ENCODE peak calls at places on chromosome 7, in eight cellular contexts. A is stimulated activated CD8-positive, alpha-beta memory T cell treated with anti-CD3 and anti-CD28 coated beads, Interleukin-12 subunit alpha, Interleukin-12 subunit beta, amount 100 ng/mL, for 1 hour; X is RPMI7951; W is stimulated activated CD4-positive, alpha-beta T cell treated with anti-CD3 and anti-CD28 coated beads, Interleukin-1b, Interleukin-23, amount 100 ng/mL, for 4 hours; V is substantia nigra; L is ELF-1; O is colonic mucosa; Y is activated T-cell treated with anti-CD3 and anti-CD28 coated beads, Interleukin-2, amount 50 U/mL, for 72 hours. Z is an unnamed sample.

GRCh38 chr7:6121141-6121540 is 90.0 kb downstream of the ANKRD61 start:
- DNase-seq in A (no peak), X (peak), W (no peak), V (no peak), L (no peak), O (no peak), Y (no peak), Z (no peak)

GRCh38 chr7:155803418-155804376 is 8.6 kb downstream of the SHH start:
- DNase-seq in A (no peak), X (no peak), W (no peak), V (no peak), L (peak), O (peak), Y (no peak), Z (peak)

GRCh38 chr7:73876361-73876760 is 15.4 kb downstream of the TMEM270 start:
- DNase-seq in A (no peak), X (no peak), W (no peak), V (no peak), L (no peak), O (no peak), Y (no peak), Z (no peak)

GRCh38 chr7:50262916-50263690 is 41.4 kb upstream of the IKZF1 start:
- DNase-seq in A (no peak), X (no peak), W (no peak), V (no peak), L (no peak), O (no peak), Y (no peak), Z (no peak)

GRCh38 chr7:118863961-118864360 is 639.5 kb downstream of the ANKRD7 start:
- DNase-seq in A (no peak), X (no peak), W (no peak), V (no peak), L (no peak), O (no peak), Y (no peak), Z (no peak)

GRCh38 chr7:143008007-143008901 is 18.7 kb downstream of the OR9A2 start:
- DNase-seq in A (peak), X (peak), W (peak), V (peak), L (peak), O (peak), Y (peak), Z (peak)

GRCh38 chr7:74449809-74450397 is 3.8 kb upstream of the GTF2IRD1 start:
- DNase-seq in A (peak), X (peak), W (peak), V (peak), L (peak), O (peak), Y (peak), Z (peak)

GRCh38 chr7:28360739-28361138 is 51.6 kb upstream of the CREB5 start:
- DNase-seq in A (no peak), X (peak), W (no peak), V (no peak), L (no peak), O (no peak), Y (no peak), Z (peak)

GRCh38 chr7:134589491-134589941 is 40.6 kb downstream of the AKR1B15 start:
- DNase-seq in A (no peak), X (peak), W (no peak), V (no peak), L (peak), O (no peak), Y (no peak), Z (no peak)

GRCh38 chr7:984361-985126 is 1.6 kb downstream of the CYP2W1 start:
- DNase-seq in A (no peak), X (no peak), W (no peak), V (no peak), L (no peak), O (no peak), Y (no peak), Z (no peak)

GRCh38 chr7:65809259-65809981 is 63.5 kb upstream of the VKORC1L1 start:
- DNase-seq in A (no peak), X (no peak), W (no peak), V (no peak), L (no peak), O (no peak), Y (peak), Z (no peak)

GRCh38 chr7:47217570-47218360 is 364.1 kb downstream of the TNS3 start:
- DNase-seq in A (no peak), X (no peak), W (no peak), V (no peak), L (no peak), O (no peak), Y (no peak), Z (no peak)

GRCh38 chr7:106779877-106780276 is 85.2 kb upstream of the PIK3CG start:
- DNase-seq in A (no peak), X (no peak), W (no peak), V (no peak), L (peak), O (peak), Y (no peak), Z (peak)

GRCh38 chr7:158705234-158705890 is 758 bp upstream of the NCAPG2 start:
- DNase-seq in A (no peak), X (peak), W (no peak), V (peak), L (no peak), O (no peak), Y (no peak), Z (peak)

GRCh38 chr7:70131807-70132565 is 533.7 kb downstream of the AUTS2 start:
- DNase-seq in A (no peak), X (peak), W (no peak), V (no peak), L (no peak), O (no peak), Y (no peak), Z (no peak)

GRCh38 chr7:28984631-28985030 is 26.5 kb upstream of the TRIL start:
- DNase-seq in A (no peak), X (peak), W (no peak), V (no peak), L (peak), O (peak), Y (no peak), Z (peak)

GRCh38 chr7:94338921-94339371 is 55.7 kb upstream of the COL1A2 start:
- DNase-seq in A (no peak), X (peak), W (no peak), V (no peak), L (no peak), O (no peak), Y (no peak), Z (peak)

GRCh38 chr7:3092468-3092867 is 48.8 kb upstream of the CARD11 start:
- DNase-seq in A (peak), X (peak), W (peak), V (no peak), L (no peak), O (peak), Y (peak), Z (no peak)

GRCh38 chr7:45697576-45698136 is 123.5 kb downstream of the ADCY1 start:
- DNase-seq in A (no peak), X (peak), W (no peak), V (no peak), L (no peak), O (peak), Y (no peak), Z (no peak)

GRCh38 chr7:36658603-36659516 is 65.4 kb downstream of the AOAH start:
- DNase-seq in A (no peak), X (peak), W (no peak), V (no peak), L (peak), O (no peak), Y (no peak), Z (peak)

GRCh38 chr7:128781126-128781525 is 5.5 kb upstream of the OPN1SW start:
- DNase-seq in A (no peak), X (no peak), W (no peak), V (no peak), L (no peak), O (no peak), Y (no peak), Z (peak)

GRCh38 chr7:132234751-132235150 is 341.5 kb downstream of the PLXNA4 start:
- DNase-seq in A (no peak), X (no peak), W (no peak), V (no peak), L (no peak), O (no peak), Y (no peak), Z (no peak)

GRCh38 chr7:127927339-127927679 is 103.9 kb downstream of the LRRC4 start:
- DNase-seq in A (no peak), X (peak), W (no peak), V (no peak), L (no peak), O (no peak), Y (no peak), Z (no peak)

GRCh38 chr7:45881759-45882464 is 6.4 kb upstream of the IGFBP1 start:
- DNase-seq in A (no peak), X (peak), W (no peak), V (no peak), L (no peak), O (no peak), Y (no peak), Z (no peak)

GRCh38 chr7:95684505-95684904 is 87.8 kb upstream of the DYNC1I1 start:
- DNase-seq in A (no peak), X (peak), W (no peak), V (no peak), L (no peak), O (no peak), Y (no peak), Z (no peak)

GRCh38 chr7:105454058-105454739 is 65.5 kb upstream of the SRPK2 start:
- DNase-seq in A (no peak), X (peak), W (no peak), V (no peak), L (no peak), O (no peak), Y (no peak), Z (no peak)

GRCh38 chr7:32761451-32762320 is 129.9 kb downstream of the KBTBD2 start:
- DNase-seq in A (no peak), X (no peak), W (no peak), V (no peak), L (peak), O (no peak), Y (no peak), Z (peak)

GRCh38 chr7:14851610-14852009 is 50.9 kb downstream of the DGKB start:
- DNase-seq in A (no peak), X (no peak), W (no peak), V (no peak), L (no peak), O (no peak), Y (no peak), Z (no peak)

GRCh38 chr7:108630002-108630401 is 60.3 kb downstream of the DNAJB9 start:
- DNase-seq in A (no peak), X (no peak), W (no peak), V (no peak), L (no peak), O (peak), Y (no peak), Z (peak)

GRCh38 chr7:14507617-14508016 is 394.9 kb downstream of the DGKB start:
- DNase-seq in A (no peak), X (peak), W (no peak), V (no peak), L (no peak), O (no peak), Y (no peak), Z (no peak)

GRCh38 chr7:149734514-149735075 is 38.8 kb downstream of the ZNF467 start:
- DNase-seq in A (no peak), X (no peak), W (no peak), V (no peak), L (no peak), O (no peak), Y (no peak), Z (no peak)

GRCh38 chr7:74405191-74405898 is 48.4 kb upstream of the GTF2IRD1 start:
- DNase-seq in A (no peak), X (no peak), W (no peak), V (no peak), L (peak), O (no peak), Y (no peak), Z (peak)

GRCh38 chr7:148858489-148858888 is 25.6 kb downstream of the EZH2 start:
- DNase-seq in A (no peak), X (no peak), W (no peak), V (no peak), L (no peak), O (no peak), Y (no peak), Z (no peak)

GRCh38 chr7:12703881-12704280 is 16.4 kb downstream of the ARL4A start:
- DNase-seq in A (no peak), X (no peak), W (no peak), V (no peak), L (no peak), O (no peak), Y (no peak), Z (no peak)

GRCh38 chr7:88795553-88795952 is at the start of gene TEX47:
- DNase-seq in A (no peak), X (no peak), W (no peak), V (no peak), L (peak), O (no peak), Y (no peak), Z (no peak)

GRCh38 chr7:111137296-111138195 is 46.6 kb downstream of the LRRN3 start:
- DNase-seq in A (no peak), X (peak), W (no peak), V (no peak), L (peak), O (no peak), Y (peak), Z (peak)

GRCh38 chr7:12757443-12757842 is 70.0 kb downstream of the ARL4A start:
- DNase-seq in A (no peak), X (peak), W (no peak), V (no peak), L (no peak), O (no peak), Y (no peak), Z (no peak)

GRCh38 chr7:105935250-105935649 is 27.8 kb upstream of the CDHR3 start:
- DNase-seq in A (no peak), X (no peak), W (no peak), V (no peak), L (no peak), O (no peak), Y (no peak), Z (no peak)